ENCODE peak calls at places on chromosomes 1 and 21, in five cellular contexts. C is activated CD4-positive, CD25-positive, alpha-beta regulatory T cell treated with anti-CD3 and anti-CD28 coated beads, Interleukin-2, amount 50 U/mL, for 72 hours; U is COLO829; V is mucosa of gallbladder; J is G401. O is an unnamed sample.

GRCh38 chr1:221845650-221846371 is 103.9 kb upstream of the DUSP10 start:
- DNase-seq in C (no peak), U (no peak), V (peak), J (peak), O (no peak)

GRCh38 chr1:221923921-221924598 is 182.2 kb upstream of the DUSP10 start:
- DNase-seq in C (no peak), U (no peak), V (no peak), J (no peak), O (no peak)

GRCh38 chr21:26112127-26112742 is 58.3 kb downstream of the APP start:
- DNase-seq in C (no peak), U (no peak), V (no peak), J (no peak), O (no peak)

GRCh38 chr21:34846601-34847112 is 177.9 kb downstream of the CLIC6 start:
- DNase-seq in C (no peak), U (peak), V (no peak), J (no peak), O (no peak)

GRCh38 chr1:167431909-167432650 is 86.2 kb downstream of the CD247 start:
- DNase-seq in C (no peak), U (no peak), V (no peak), J (no peak), O (peak)

GRCh38 chr1:37064059-37064458 is 29.7 kb upstream of the GRIK3 start:
- DNase-seq in C (no peak), U (no peak), V (no peak), J (no peak), O (no peak)

GRCh38 chr1:109896681-109897080 is 14.0 kb upstream of the CSF1 start:
- DNase-seq in C (no peak), U (no peak), V (no peak), J (no peak), O (no peak)

GRCh38 chr1:44212355-44213221 is 683 bp upstream of the DMAP1 start:
- DNase-seq in C (peak), U (no peak), V (no peak), J (no peak), O (no peak)

GRCh38 chr1:42035205-42035829 is 116.6 kb upstream of the HIVEP3 start:
- DNase-seq in C (no peak), U (peak), V (peak), J (peak), O (peak)

GRCh38 chr1:59071289-59071688 is 225.6 kb upstream of the FGGY start:
- DNase-seq in C (no peak), U (no peak), V (peak), J (no peak), O (no peak)

GRCh38 chr1:84299536-84300260 is 1.8 kb upstream of the SAMD13 start:
- DNase-seq in C (no peak), U (peak), V (no peak), J (peak), O (no peak)

GRCh38 chr1:205491794-205492193 is 12.7 kb upstream of the CDK18 start:
- DNase-seq in C (no peak), U (no peak), V (no peak), J (no peak), O (no peak)

O was measured in germinal center.